ENCODE peak calls at places on chromosomes 2 and 18, in four cellular contexts. P is stomach, O is K562, N is tibial nerve. Q is an unnamed sample.

GRCh38 chr2:189798312-189799029 is 14.2 kb downstream of the PMS1 start:
- DNase-seq in P (no peak), O (no peak), N (no peak), Q (no peak)

GRCh38 chr2:120344991-120345975 is 653 bp upstream of the INHBB start:
- DNase-seq in O (no peak), P (no peak), N (no peak), Q (no peak)

GRCh38 chr2:42754021-42754775 is 9.7 kb downstream of the OXER1 start:
- DNase-seq in N (no peak), P (no peak), O (peak), Q (no peak)

GRCh38 chr2:189204322-189204941 is 24.9 kb upstream of the COL5A2 start:
- DNase-seq in N (no peak), P (no peak), O (peak), Q (no peak)

GRCh38 chr2:159658887-159659437 is 42.6 kb upstream of the BAZ2B start:
- DNase-seq in N (no peak), O (no peak), P (no peak), Q (no peak)

GRCh38 chr18:78924301-78925192 is 55.1 kb upstream of the SALL3 start:
- DNase-seq in N (no peak), P (no peak), O (no peak), Q (no peak)

GRCh38 chr2:96939415-96939814 is 47.0 kb downstream of the FAM178B start:
- DNase-seq in N (no peak), O (no peak), P (no peak), Q (no peak)

GRCh38 chr18:30644158-30644557 is 398.4 kb downstream of the DSC3 start:
- DNase-seq in O (no peak), P (no peak), N (no peak), Q (no peak)

GRCh38 chr2:102662861-102663260 is 43.5 kb downstream of the SLC9A2 start:
- DNase-seq in O (no peak), N (no peak), P (no peak), Q (no peak)

GRCh38 chr18:46542545-46542944 is 114.5 kb downstream of the LOXHD1 start:
- DNase-seq in N (no peak), P (no peak), O (no peak), Q (no peak)

GRCh38 chr2:130865401-130865800 is 28.7 kb downstream of the ARHGEF4 start:
- DNase-seq in O (no peak), P (no peak), N (no peak), Q (no peak)

GRCh38 chr2:12990523-12990922 is 273.8 kb downstream of the TRIB2 start:
- DNase-seq in N (no peak), P (no peak), O (no peak), Q (no peak)

GRCh38 chr18:60020107-60020925 is 120.5 kb downstream of the PMAIP1 start:
- DNase-seq in N (no peak), P (no peak), O (no peak), Q (no peak)

GRCh38 chr2:27809761-27810241 is 38.3 kb downstream of the MRPL33 start:
- DNase-seq in P (no peak), O (no peak), N (no peak), Q (peak)

GRCh38 chr2:10003206-10004125 is 39.9 kb upstream of the KLF11 start:
- DNase-seq in N (no peak), O (no peak), P (no peak), Q (no peak)

GRCh38 chr18:56089607-56090258 is 501.7 kb upstream of the TCF4 start:
- DNase-seq in N (no peak), O (no peak), P (no peak), Q (no peak)

GRCh38 chr2:133503927-133504326 is 64.3 kb downstream of the NCKAP5 start:
- DNase-seq in P (no peak), N (no peak), O (no peak), Q (no peak)

GRCh38 chr2:213119061-213119809 is 32.2 kb downstream of the IKZF2 start:
- DNase-seq in N (no peak), O (no peak), P (no peak), Q (peak)

GRCh38 chr2:152243723-152244122 is 68.2 kb upstream of the STAM2 start:
- DNase-seq in P (no peak), N (no peak), O (no peak), Q (no peak)

GRCh38 chr2:16604236-16604635 is 61.4 kb downstream of the CYRIA start:
- DNase-seq in O (no peak), N (no peak), P (no peak), Q (no peak)

GRCh38 chr2:41283079-41283765 is 764.6 kb upstream of the PKDCC start:
- DNase-seq in P (no peak), O (no peak), N (no peak), Q (no peak)

GRCh38 chr2:67526283-67526682 is 129.2 kb downstream of the ETAA1 start:
- DNase-seq in P (no peak), O (no peak), N (no peak), Q (no peak)

DNA sequence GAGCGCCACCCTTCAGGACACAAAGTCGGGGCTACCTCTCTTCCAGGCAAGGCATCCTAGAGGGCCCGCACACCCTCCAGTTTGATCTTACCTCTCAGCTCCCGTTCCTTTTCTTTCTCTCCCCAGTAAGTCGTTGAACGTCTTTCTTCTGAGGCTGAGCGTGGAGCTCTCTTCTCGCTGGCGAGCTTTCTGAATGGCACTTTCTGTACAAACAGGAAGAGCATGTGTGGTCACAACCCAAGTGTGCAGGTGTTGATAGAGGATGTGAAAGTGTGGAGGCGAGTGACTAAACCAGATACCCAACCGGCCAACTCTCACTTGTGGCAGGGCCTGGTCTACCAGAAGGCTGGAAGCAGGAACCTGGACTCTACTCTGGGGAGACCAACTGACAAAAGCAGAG is at the start of gene AFF3:
- DNase-seq in O (no peak), P (no peak), N (no peak), Q (no peak)
- TF ChIP-seq POLR2A in O (no peak), P (no peak), N (no peak), Q (no peak)

DNA sequence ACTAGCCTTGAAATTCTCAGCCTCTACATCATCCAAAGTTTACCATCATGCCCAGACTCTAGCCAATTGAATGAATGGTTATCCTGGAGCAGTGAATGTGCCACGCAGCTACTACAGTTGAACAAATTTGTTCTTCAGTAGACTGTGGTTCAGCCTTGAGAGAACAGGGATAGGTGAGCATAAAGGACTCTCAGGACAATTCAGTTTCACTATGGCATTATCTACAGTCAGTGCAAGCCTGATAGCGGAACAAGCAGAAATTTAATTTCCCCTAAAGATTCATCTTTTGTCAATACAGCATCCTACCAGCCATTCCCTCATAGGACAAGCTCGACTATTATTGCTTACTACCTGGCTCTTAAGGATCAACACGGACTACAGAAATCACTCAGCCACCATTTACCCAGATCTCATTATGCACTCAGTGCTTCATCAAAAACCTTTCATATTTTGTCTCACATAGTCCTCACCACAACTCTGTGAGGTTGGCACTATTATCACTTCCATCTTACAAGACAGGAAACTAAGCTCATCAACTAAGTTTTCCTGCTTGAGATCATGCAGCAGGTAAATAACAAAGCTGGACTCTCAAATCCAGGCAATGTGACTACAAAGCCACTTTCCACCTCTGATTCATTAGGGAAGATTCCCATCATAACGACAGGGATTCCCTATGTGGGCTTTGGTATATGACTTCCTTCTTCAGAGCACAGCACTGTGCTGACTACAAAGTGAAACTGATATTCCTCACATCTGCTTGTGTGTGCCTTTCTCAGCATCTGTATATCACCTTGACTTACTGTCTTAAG is 181.5 kb upstream of the ACVR2A start:
- DNase-seq in O (no peak), P (no peak), N (no peak), Q (no peak)
- TF ChIP-seq POLR2A in O (no peak), P (no peak), N (no peak), Q (no peak)

DNA sequence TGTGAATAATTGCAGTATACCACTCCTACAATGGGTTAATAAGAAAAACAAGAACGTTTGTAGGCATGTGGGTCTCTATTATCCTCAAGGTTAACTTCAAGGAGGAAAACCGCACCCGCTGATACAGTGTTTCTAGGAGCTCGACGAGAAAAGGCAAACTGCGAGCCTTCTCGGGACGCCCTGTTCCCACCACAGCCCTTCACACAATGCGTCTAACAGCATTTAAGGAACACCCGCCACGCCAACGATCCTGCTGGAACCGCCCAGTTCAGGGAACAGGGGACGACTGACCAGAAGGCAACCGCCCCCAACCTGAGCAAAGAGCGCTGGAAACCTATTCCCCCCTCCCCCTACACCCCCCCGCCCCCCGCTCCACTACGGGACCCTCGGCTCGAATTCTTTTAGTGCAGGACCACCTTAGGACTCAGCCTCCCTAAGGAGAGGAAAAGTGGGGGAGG is 710 bp upstream of the TMSB10 start:
- DNase-seq in N (peak), O (peak), P (peak), Q (no peak)
- TF ChIP-seq POLR2A in N (peak), O (peak), P (no peak), Q (peak)

GRCh38 chr2:237966565-237967462 is at the start of gene UBE2F:
- DNase-seq in P (peak), N (peak), O (peak), Q (peak)
- TF ChIP-seq POLR2A in P (no peak), N (peak), O (peak), Q (peak)

GRCh38 chr18:75210274-75211001 is at the start of gene TSHZ1:
- DNase-seq in P (peak), N (no peak), O (peak), Q (peak)
- TF ChIP-seq POLR2A in P (peak), N (peak), O (peak), Q (no peak)

Q was measured in H54.